ENCODE peak calls at places on chromosome 10, in ten cellular contexts. X is DMS153; I is osteocyte; Y is stimulated activated CD4-positive, alpha-beta T cell treated with anti-CD3 and anti-CD28 coated beads, Interleukin-12 subunit alpha, Interleukin-12 subunit beta, amount 100 ng/mL, for 24 hours; O is HTR-8/SVneo; Q is left cardiac atrium; D is HepG2; F is NCI-H524 treated with DMSO at 0.1 percent for 48 hours; B is GM23338; T is myocyte. M is an unnamed sample.

GRCh38 chr10:127679642-127680255 is 57.2 kb upstream of the FOXI2 start:
- DNase-seq in Q (no peak), Y (no peak), I (no peak), B (peak), X (no peak), D (no peak), F (no peak), O (no peak), T (no peak), M (no peak)

GRCh38 chr10:69124558-69125121 is 662 bp downstream of the VPS26A start:
- DNase-seq in D (peak), B (peak), X (no peak), Q (peak), O (peak), Y (no peak), F (no peak), I (no peak), T (peak), M (no peak)

GRCh38 chr10:44682516-44682915 is 228.6 kb upstream of the TMEM72 start:
- DNase-seq in Y (no peak), T (no peak), F (no peak), B (peak), Q (no peak), O (no peak), I (no peak), X (no peak), D (no peak), M (no peak)

GRCh38 chr10:63466168-63466935 is 575 bp upstream of the JMJD1C start:
- DNase-seq in O (peak), T (peak), Q (peak), F (no peak), D (peak), Y (no peak), I (no peak), X (no peak), B (peak), M (peak)

GRCh38 chr10:36765777-36766176 is 359.6 kb upstream of the ANKRD30A start:
- DNase-seq in X (no peak), F (no peak), B (no peak), Y (no peak), I (no peak), O (no peak), Q (no peak), T (no peak), D (no peak), M (no peak)

GRCh38 chr10:62454696-62455451 is 80.7 kb downstream of the ZNF365 start:
- DNase-seq in O (peak), F (no peak), B (no peak), X (no peak), T (peak), Y (no peak), D (no peak), I (no peak), Q (peak), M (peak)

GRCh38 chr10:119406888-119407777 is 135.4 kb downstream of the RGS10 start:
- DNase-seq in F (no peak), B (no peak), X (no peak), Q (no peak), O (no peak), D (no peak), I (no peak), T (no peak), Y (no peak), M (no peak)

GRCh38 chr10:133325392-133325760 is 11.3 kb downstream of the CALY start:
- DNase-seq in B (peak), T (no peak), D (no peak), O (no peak), F (no peak), I (peak), Y (no peak), Q (no peak), X (no peak), M (no peak)

GRCh38 chr10:131259535-131259934 is 52.0 kb downstream of the TCERG1L start:
- DNase-seq in Q (no peak), D (no peak), O (no peak), I (no peak), B (no peak), F (no peak), T (no peak), Y (no peak), X (no peak), M (no peak)

M was measured in right atrium auricular region.